ENCODE peak calls at places on chromosomes 13 and 19, in eight cellular contexts. Q, C, S, I, H, L, F and T are unnamed samples.
A peak's percentile ranks its signal among the peaks of the same experiment; 100 is the strongest.

GRCh38 chr13:112775791-112776279 is 86.0 kb downstream of the ATP11A start:
- DNase-seq in C (no peak), L (no peak), I (no peak), Q (no peak), S (no peak), F (no peak), H (no peak), T (no peak)

GRCh38 chr13:74145249-74145970 is 11.2 kb upstream of the KLF12 start:
- DNase-seq in F (no peak), I (no peak), L (peak; percentile 58), C (no peak), H (peak; percentile 81), S (peak; percentile 24), Q (no peak), T (no peak)

GRCh38 chr19:10744222-10744847 is 26.5 kb downstream of the DNM2 start:
- DNase-seq in C (no peak), L (no peak), H (no peak), F (no peak), Q (no peak), S (no peak), I (no peak), T (no peak)

GRCh38 chr13:21673592-21674270 is 2.9 kb downstream of the FGF9 start:
- DNase-seq in I (peak; percentile 72), Q (no peak), L (no peak), F (no peak), H (peak; percentile 41), S (no peak), C (peak; percentile 45), T (no peak)

GRCh38 chr13:40933508-40933907 is 85.6 kb downstream of the ELF1 start:
- DNase-seq in S (no peak), C (no peak), F (no peak), H (no peak), I (no peak), L (no peak), Q (no peak), T (no peak)

GRCh38 chr13:39765801-39766463 is 110.5 kb downstream of the COG6 start:
- DNase-seq in C (peak; percentile 17), I (no peak), H (peak; percentile 37), Q (no peak), F (peak; percentile 53), S (peak; percentile 63), L (no peak), T (no peak)

GRCh38 chr13:113806104-113806471 is 47.1 kb downstream of the TMEM255B start:
- DNase-seq in H (no peak), F (no peak), L (no peak), I (no peak), C (no peak), S (no peak), Q (no peak), T (no peak)

GRCh38 chr13:107365466-107366215 is 797.7 kb upstream of the ARGLU1 start:
- DNase-seq in S (no peak), C (no peak), I (no peak), Q (no peak), F (no peak), H (peak; percentile 74), L (no peak), T (no peak)

GRCh38 chr19:1652471-1653299 is at the start of gene TCF3:
- DNase-seq in Q (peak; percentile 98), C (peak; percentile 99), F (peak; percentile 94), H (peak; percentile 99), I (peak; percentile 100), L (peak; percentile 99), S (peak; percentile 97), T (peak; percentile 96)

GRCh38 chr19:47541507-47541906 is 26.6 kb upstream of the NAPA start:
- DNase-seq in C (no peak), L (no peak), Q (no peak), F (no peak), S (no peak), I (no peak), H (no peak), T (no peak)

GRCh38 chr19:6694147-6694815 is 24.3 kb upstream of the TNFSF14 start:
- DNase-seq in C (no peak), Q (no peak), H (no peak), I (no peak), S (no peak), F (no peak), L (no peak), T (no peak)

GRCh38 chr13:109198585-109198984 is 569.2 kb downstream of the MYO16 start:
- DNase-seq in F (no peak), H (peak; percentile 64), Q (no peak), C (peak; percentile 51), L (no peak), I (no peak), S (no peak), T (no peak)

GRCh38 chr13:48749699-48750473 is 96.2 kb downstream of the CYSLTR2 start:
- DNase-seq in H (peak; percentile 97), C (peak; percentile 87), L (peak; percentile 69), S (peak; percentile 97), I (peak; percentile 29), F (no peak), Q (peak; percentile 76), T (peak; percentile 49)

GRCh38 chr13:85816413-85816812 is 17.2 kb upstream of the SLITRK6 start:
- DNase-seq in F (no peak), L (no peak), I (no peak), Q (no peak), S (no peak), C (peak; percentile 0), H (no peak), T (no peak)

GRCh38 chr13:109151696-109152095 is 522.3 kb downstream of the MYO16 start:
- DNase-seq in H (no peak), C (no peak), Q (no peak), F (no peak), S (no peak), I (no peak), L (no peak), T (no peak)

GRCh38 chr13:110907951-110908898 is 6.6 kb downstream of the ANKRD10 start:
- DNase-seq in C (peak; percentile 87), F (no peak), L (no peak), S (peak; percentile 18), H (peak; percentile 88), I (no peak), Q (no peak), T (no peak)

GRCh38 chr13:35292329-35292728 is 184.2 kb downstream of the MAB21L1 start:
- DNase-seq in F (no peak), C (no peak), I (no peak), Q (no peak), H (no peak), S (no peak), L (no peak), T (no peak)

GRCh38 chr19:10173527-10173926 is 21.2 kb downstream of the DNMT1 start:
- DNase-seq in L (no peak), S (peak; percentile 29), I (no peak), H (peak; percentile 24), Q (no peak), F (no peak), C (no peak), T (no peak)

GRCh38 chr19:31054430-31054829 is 294.8 kb downstream of the TSHZ3 start:
- DNase-seq in H (peak; percentile 63), L (peak; percentile 23), S (peak; percentile 75), C (peak; percentile 19), F (no peak), I (peak; percentile 40), Q (no peak), T (no peak)

GRCh38 chr13:102128216-102128800 is 273.5 kb downstream of the FGF14 start:
- DNase-seq in Q (no peak), C (peak; percentile 78), I (no peak), H (peak; percentile 84), F (no peak), L (peak; percentile 16), S (peak; percentile 93), T (no peak)

GRCh38 chr13:109105899-109106298 is 476.5 kb downstream of the MYO16 start:
- DNase-seq in C (no peak), F (no peak), I (no peak), S (no peak), L (no peak), H (no peak), Q (no peak), T (no peak)

GRCh38 chr19:40601061-40601973 is at the start of gene LTBP4:
- DNase-seq in C (no peak), F (no peak), Q (peak; percentile 67), I (no peak), L (no peak), S (peak; percentile 36), H (peak; percentile 42), T (no peak)

GRCh38 chr13:76848596-76848995 is 37.6 kb downstream of the KCTD12 start:
- DNase-seq in I (no peak), S (no peak), H (no peak), Q (no peak), L (no peak), F (no peak), C (no peak), T (no peak)

GRCh38 chr19:7909471-7910067 is 5.1 kb upstream of the TGFBR3L start:
- DNase-seq in I (no peak), F (no peak), C (no peak), S (no peak), H (no peak), Q (no peak), L (no peak), T (no peak)

GRCh38 chr19:51356159-51356801 is 9.9 kb downstream of the ETFB start:
- DNase-seq in C (no peak), S (no peak), L (no peak), I (no peak), F (no peak), Q (no peak), H (no peak), T (no peak)

GRCh38 chr13:35672611-35673010 is 196.1 kb upstream of the MAB21L1 start:
- DNase-seq in H (peak; percentile 15), Q (no peak), F (no peak), S (no peak), C (no peak), L (no peak), I (no peak), T (no peak)

GRCh38 chr13:112728375-112729126 is 38.7 kb downstream of the ATP11A start:
- DNase-seq in Q (no peak), I (no peak), L (no peak), F (no peak), C (no peak), S (no peak), H (no peak), T (no peak)

GRCh38 chr13:32278456-32278855 is 36.7 kb downstream of the ZAR1L start:
- DNase-seq in Q (no peak), C (no peak), I (no peak), S (peak; percentile 26), F (no peak), L (no peak), H (peak; percentile 87), T (no peak)

GRCh38 chr13:78604782-78605611 is 1.6 kb upstream of the POU4F1 start:
- DNase-seq in Q (no peak), F (no peak), L (no peak), C (no peak), H (no peak), S (no peak), I (peak; percentile 31), T (no peak)

GRCh38 chr13:88800505-88800904 is 1129.3 kb downstream of the SLITRK5 start:
- DNase-seq in L (no peak), S (no peak), I (no peak), H (no peak), F (no peak), C (no peak), Q (no peak), T (no peak)

GRCh38 chr13:111511805-111512504 is 191.5 kb downstream of the TEX29 start:
- DNase-seq in Q (no peak), H (no peak), S (no peak), C (no peak), F (no peak), L (no peak), I (no peak), T (no peak)

GRCh38 chr13:113814435-113814821 is 49.4 kb downstream of the GAS6 start:
- DNase-seq in L (no peak), H (peak; percentile 79), C (no peak), Q (no peak), F (no peak), S (peak; percentile 68), I (no peak), T (no peak)

GRCh38 chr13:113832204-113832603 is 31.7 kb downstream of the GAS6 start:
- DNase-seq in Q (no peak), H (no peak), S (peak; percentile 77), L (no peak), F (no peak), C (no peak), I (no peak), T (no peak)

GRCh38 chr19:41321600-41322270 is 11.8 kb downstream of the CCDC97 start:
- DNase-seq in S (peak; percentile 97), L (peak; percentile 64), Q (no peak), I (peak; percentile 51), H (peak; percentile 86), F (no peak), C (no peak), T (no peak)